ENCODE peak calls at places on chromosomes 2 and 18, in eight cellular contexts. R, P, X, Z, L, W, Y and K are unnamed samples.

GRCh38 chr2:25304339-25304728 is 37.4 kb downstream of the DNMT3A start:
- DNase-seq in R (no peak), Z (no peak), P (no peak), W (no peak), Y (no peak), X (no peak), L (no peak), K (no peak)

GRCh38 chr18:34493099-34493544 is 217.0 kb upstream of the DTNA start:
- DNase-seq in Y (peak), W (peak), P (peak), Z (peak), R (peak), L (peak), X (peak), K (peak)

GRCh38 chr2:162565666-162566065 is 221.7 kb downstream of the GCA start:
- DNase-seq in X (no peak), Y (no peak), L (no peak), P (no peak), W (no peak), Z (no peak), R (no peak), K (no peak)

GRCh38 chr2:144679942-144680341 is 160.0 kb upstream of the ZEB2 start:
- DNase-seq in R (no peak), W (no peak), L (no peak), Y (no peak), X (no peak), P (no peak), Z (no peak), K (no peak)

GRCh38 chr2:159542101-159542500 is 74.2 kb downstream of the BAZ2B start:
- DNase-seq in Z (no peak), Y (no peak), X (no peak), L (no peak), P (no peak), W (no peak), R (no peak), K (no peak)

GRCh38 chr2:232573821-232574435 is 23.4 kb downstream of the EIF4E2 start:
- DNase-seq in Z (no peak), X (no peak), Y (no peak), P (no peak), L (no peak), W (no peak), R (no peak), K (no peak)

GRCh38 chr18:45284174-45284573 is 331.1 kb upstream of the SLC14A2 start:
- DNase-seq in R (no peak), Y (no peak), X (no peak), L (no peak), Z (no peak), W (no peak), P (no peak), K (no peak)

GRCh38 chr2:84899681-84900080 is 5.8 kb upstream of the TMSB10 start:
- DNase-seq in W (no peak), Z (no peak), Y (peak), X (no peak), L (no peak), R (peak), P (no peak), K (no peak)

GRCh38 chr2:15760232-15760890 is 168.7 kb downstream of the DDX1 start:
- DNase-seq in X (no peak), R (no peak), Y (no peak), P (no peak), L (no peak), W (no peak), Z (no peak), K (no peak)

GRCh38 chr2:203718087-203718486 is 11.6 kb downstream of the CD28 start:
- DNase-seq in R (no peak), W (no peak), L (no peak), X (no peak), P (no peak), Z (no peak), Y (no peak), K (no peak)

GRCh38 chr2:106130251-106130998 is 63.7 kb downstream of the UXS1 start:
- DNase-seq in Y (no peak), L (no peak), W (peak), Z (no peak), X (no peak), R (no peak), P (no peak), K (no peak)

GRCh38 chr2:232332940-232333259 is 45.7 kb upstream of the ALPP start:
- DNase-seq in W (no peak), Y (no peak), X (no peak), L (no peak), Z (no peak), P (no peak), R (no peak), K (no peak)

GRCh38 chr18:79584491-79585394 is 94.9 kb upstream of the CTDP1 start:
- DNase-seq in X (no peak), Y (no peak), R (no peak), Z (no peak), W (no peak), P (no peak), L (no peak), K (no peak)

GRCh38 chr2:26605195-26605968 is 35.8 kb downstream of the CIB4 start:
- DNase-seq in W (peak), Z (peak), P (peak), Y (no peak), R (no peak), L (peak), X (peak), K (peak)

GRCh38 chr2:223688094-223688835 is 86.1 kb upstream of the SCG2 start:
- DNase-seq in Y (no peak), P (no peak), R (no peak), X (peak), W (no peak), L (peak), Z (no peak), K (no peak)

GRCh38 chr2:226790006-226790405 is 9.6 kb downstream of the IRS1 start:
- DNase-seq in P (no peak), Z (no peak), L (no peak), W (no peak), X (no peak), R (no peak), Y (no peak), K (no peak)

GRCh38 chr2:9144617-9145016 is 62.0 kb upstream of the ASAP2 start:
- DNase-seq in Y (no peak), X (no peak), L (no peak), Z (no peak), W (no peak), R (no peak), P (peak), K (no peak)

GRCh38 chr2:170214309-170214902 is 36.5 kb downstream of the MYO3B start:
- DNase-seq in W (no peak), P (no peak), L (no peak), Y (no peak), X (no peak), R (no peak), Z (no peak), K (no peak)

DNA sequence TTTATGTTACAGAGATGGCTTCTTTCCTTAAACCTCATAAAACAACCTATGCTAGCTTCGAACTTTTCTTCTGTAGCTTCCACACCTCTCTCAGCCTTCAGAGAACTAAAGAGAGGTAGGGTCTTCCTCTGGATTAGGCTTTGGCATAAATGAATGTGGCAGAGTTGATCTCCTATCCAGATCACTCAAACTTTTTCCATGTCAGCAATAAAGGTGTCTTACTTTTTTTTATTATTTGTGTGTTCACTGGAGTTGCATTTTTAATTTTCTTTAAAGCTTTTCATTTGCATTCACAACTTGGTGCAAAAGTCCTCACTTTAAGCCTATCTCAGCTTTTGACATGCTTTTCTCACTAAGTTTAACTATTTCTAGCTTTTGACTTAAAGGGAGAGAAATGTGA is 66.0 kb downstream of the LANCL1 start:
- DNase-seq in X (no peak), P (no peak), R (no peak), W (no peak), Z (no peak), L (no peak), Y (no peak), K (no peak)
- TF ChIP-seq CTCF in X (no peak), P (no peak), R (no peak), W (no peak), Z (no peak), L (no peak), Y (no peak), K (no peak)

GRCh38 chr2:98114643-98115355 is 27.8 kb downstream of the VWA3B start:
- DNase-seq in Y (no peak), P (no peak), Z (no peak), R (no peak), L (no peak), W (no peak), X (no peak), K (no peak)

GRCh38 chr2:98108110-98108509 is 21.1 kb downstream of the VWA3B start:
- DNase-seq in Z (no peak), L (no peak), R (no peak), P (no peak), X (no peak), Y (no peak), W (no peak), K (no peak)

GRCh38 chr2:98110741-98111140 is 23.8 kb downstream of the VWA3B start:
- DNase-seq in P (no peak), Z (no peak), X (no peak), L (no peak), W (no peak), Y (no peak), R (no peak), K (no peak)
- TF ChIP-seq CTCF in P (no peak), Z (no peak), X (no peak), L (no peak), W (no peak), Y (no peak), R (no peak), K (no peak)

DNA sequence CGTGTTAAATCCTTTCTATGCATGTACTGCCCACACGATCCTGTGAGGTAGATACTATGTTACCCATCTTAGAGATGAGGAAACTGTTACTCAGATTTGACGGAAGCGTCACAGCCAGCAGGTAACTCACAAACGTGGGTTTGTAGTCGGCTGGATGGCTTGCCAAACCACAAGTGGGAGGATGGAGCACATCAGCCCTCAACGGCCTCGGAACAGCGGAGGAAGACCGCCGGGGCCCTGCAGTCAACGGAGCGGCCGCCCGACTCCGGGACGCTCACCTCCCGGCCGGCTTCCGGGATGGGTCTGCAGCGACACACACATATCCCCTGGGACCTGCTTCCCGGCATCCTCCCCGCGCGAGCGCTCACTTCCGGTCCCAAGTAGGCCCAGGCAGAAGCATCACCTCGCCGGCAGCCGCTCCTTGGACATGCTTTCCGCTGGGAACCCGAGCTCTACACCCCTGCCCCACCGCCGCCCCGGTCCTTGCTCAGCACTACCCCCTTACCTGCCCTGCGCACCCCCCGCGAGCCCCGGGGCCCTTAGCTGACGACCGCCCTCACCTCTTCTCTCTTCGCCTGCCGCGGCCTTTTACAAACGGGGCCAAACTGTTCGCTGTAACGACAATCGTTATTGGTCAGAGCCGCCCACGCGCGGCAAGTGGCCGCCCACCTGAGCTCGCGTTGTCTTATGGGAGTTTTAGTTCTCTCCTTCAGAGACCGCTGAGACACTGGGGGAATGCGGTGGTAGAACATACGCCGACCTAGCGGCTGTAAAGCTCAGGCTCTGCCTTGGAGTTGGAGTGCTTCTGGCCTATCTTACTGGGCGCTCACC is at the start of gene C2orf42:
- DNase-seq in L (peak), X (peak), Z (peak), R (peak), P (peak), Y (peak), W (peak), K (peak)
- TF ChIP-seq CTCF in L (no peak), X (no peak), Z (no peak), R (no peak), P (peak), Y (no peak), W (no peak), K (peak)

GRCh38 chr2:17470855-17471641 is 47.2 kb downstream of the RAD51AP2 start:
- DNase-seq in L (peak), W (peak), Z (no peak), P (peak), Y (no peak), X (peak), R (no peak), K (no peak)
- TF ChIP-seq CTCF in L (peak), W (peak), Z (no peak), P (peak), Y (no peak), X (peak), R (no peak), K (no peak)

DNA sequence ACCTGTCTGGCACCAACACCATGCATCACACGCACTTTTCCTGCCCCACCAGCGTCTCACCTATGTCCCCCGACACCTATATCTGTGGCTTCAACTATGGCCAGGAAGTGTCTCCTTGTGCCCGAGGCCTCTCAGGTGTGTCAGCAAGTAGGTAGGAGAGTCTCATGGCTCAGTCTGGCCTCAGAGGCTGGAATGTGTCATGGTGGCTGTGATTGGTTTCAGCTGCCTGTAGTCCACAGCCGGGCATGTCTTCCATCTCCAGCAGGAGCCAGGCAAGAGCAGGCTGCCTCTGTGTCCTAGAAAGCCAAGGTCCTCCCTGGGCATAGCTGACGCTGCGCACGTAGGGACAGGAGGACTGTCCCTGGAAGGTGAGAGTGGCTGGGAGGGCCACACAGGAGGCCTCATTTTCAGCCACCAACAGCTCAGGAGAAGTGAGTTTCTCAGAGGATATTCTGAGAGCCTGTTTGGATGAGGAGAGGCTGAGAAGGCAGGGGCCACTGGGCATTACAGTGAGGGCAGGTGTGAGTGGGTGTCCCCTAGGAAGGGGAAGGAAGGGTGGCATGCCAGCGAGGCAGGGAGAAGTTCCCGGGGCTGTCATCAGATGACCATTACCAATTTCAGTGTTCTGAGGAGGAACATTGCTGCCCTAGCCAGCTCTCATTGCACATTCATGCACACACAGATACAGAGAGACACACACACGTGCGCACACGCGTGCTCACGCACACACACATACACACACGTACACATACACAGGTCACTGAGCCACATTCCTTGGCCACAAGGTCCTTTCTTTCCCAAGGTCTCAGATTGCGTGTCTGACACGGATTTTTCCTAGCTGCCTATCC is 47.1 kb downstream of the SDC1 start:
- DNase-seq in X (no peak), W (no peak), P (no peak), L (no peak), Y (no peak), R (no peak), Z (no peak), K (no peak)
- TF ChIP-seq CTCF in X (no peak), W (no peak), P (no peak), L (no peak), Y (no peak), R (no peak), Z (no peak), K (peak)

GRCh38 chr18:55699233-55699765 is 111.3 kb upstream of the TCF4 start:
- DNase-seq in Y (no peak), Z (no peak), P (peak), X (no peak), W (no peak), L (no peak), R (no peak), K (no peak)
- TF ChIP-seq CTCF in Y (no peak), Z (no peak), P (no peak), X (no peak), W (no peak), L (no peak), R (no peak), K (no peak)

GRCh38 chr2:102473020-102473419 is at the start of gene SLC9A4:
- DNase-seq in X (peak), Y (no peak), W (peak), Z (peak), L (peak), P (peak), R (peak), K (peak)
- TF ChIP-seq CTCF in X (peak), Y (peak), W (peak), Z (peak), L (peak), P (peak), R (peak), K (peak)

GRCh38 chr2:238573065-238573778 is 146.5 kb downstream of the ASB1 start:
- DNase-seq in W (peak), X (no peak), P (no peak), L (peak), Y (no peak), Z (no peak), R (no peak), K (no peak)
- TF ChIP-seq CTCF in W (peak), X (peak), P (peak), L (peak), Y (no peak), Z (peak), R (no peak), K (peak)